ENCODE peak calls at places on chromosomes 12 and 14, in six cellular contexts. K is PC-9, Z is heart left ventricle, H is adrenal gland, Y is hepatocyte, R is thoracic aorta. B is an unnamed sample.
A peak's percentile ranks its signal among the peaks of the same experiment; 100 is the strongest.

GRCh38 chr12:119681139-119681538 is 13.2 kb downstream of the PRKAB1 start:
- DNase-seq in K (no peak), R (no peak), H (no peak), Y (peak; percentile 41), Z (no peak), B (no peak)

GRCh38 chr12:93673084-93673483 is 4.1 kb upstream of the CRADD start:
- DNase-seq in R (no peak), Z (no peak), H (no peak), Y (no peak), K (no peak), B (no peak)

GRCh38 chr12:45518516-45519235 is 210.8 kb upstream of the ARID2 start:
- DNase-seq in R (no peak), K (no peak), Z (no peak), Y (no peak), H (no peak), B (no peak)

GRCh38 chr14:59570122-59570521 is 6.5 kb downstream of the CCDC175 start:
- DNase-seq in R (no peak), Y (peak; percentile 19), K (no peak), H (no peak), Z (no peak), B (no peak)

GRCh38 chr14:73489481-73490175 is 1.1 kb upstream of the RIOX1 start:
- DNase-seq in H (no peak), Y (no peak), K (no peak), R (no peak), Z (no peak), B (no peak)

GRCh38 chr12:31020385-31021166 is 53.1 kb upstream of the DDX11 start:
- DNase-seq in Z (no peak), R (no peak), H (no peak), Y (no peak), K (no peak), B (no peak)

GRCh38 chr12:67804168-67804567 is 155.6 kb downstream of the DYRK2 start:
- DNase-seq in K (no peak), Z (no peak), Y (no peak), H (no peak), R (no peak), B (no peak)

GRCh38 chr12:49331360-49332222 is 5.4 kb downstream of the C1QL4 start:
- DNase-seq in Z (no peak), R (no peak), Y (peak; percentile 88), K (peak; percentile 47), H (peak; percentile 84), B (peak; percentile 44)

GRCh38 chr12:49790741-49791140 is 37.5 kb downstream of the NCKAP5L start:
- DNase-seq in H (no peak), R (no peak), K (no peak), Z (no peak), Y (no peak), B (no peak)

GRCh38 chr12:2084553-2085296 is 31.9 kb downstream of the CACNA1C start:
- DNase-seq in Y (no peak), H (no peak), Z (peak; percentile 41), K (no peak), R (no peak), B (no peak)

GRCh38 chr14:76516884-76517283 is 140.9 kb downstream of the ESRRB start:
- DNase-seq in R (no peak), Y (no peak), K (no peak), Z (no peak), H (no peak), B (no peak)

GRCh38 chr12:110244829-110245228 is 36.2 kb upstream of the ATP2A2 start:
- DNase-seq in H (no peak), Z (peak; percentile 61), R (no peak), Y (no peak), K (no peak), B (no peak)

GRCh38 chr12:89636054-89636775 is 72.4 kb downstream of the ATP2B1 start:
- DNase-seq in H (no peak), Y (no peak), R (no peak), Z (no peak), K (no peak), B (no peak)

DNA sequence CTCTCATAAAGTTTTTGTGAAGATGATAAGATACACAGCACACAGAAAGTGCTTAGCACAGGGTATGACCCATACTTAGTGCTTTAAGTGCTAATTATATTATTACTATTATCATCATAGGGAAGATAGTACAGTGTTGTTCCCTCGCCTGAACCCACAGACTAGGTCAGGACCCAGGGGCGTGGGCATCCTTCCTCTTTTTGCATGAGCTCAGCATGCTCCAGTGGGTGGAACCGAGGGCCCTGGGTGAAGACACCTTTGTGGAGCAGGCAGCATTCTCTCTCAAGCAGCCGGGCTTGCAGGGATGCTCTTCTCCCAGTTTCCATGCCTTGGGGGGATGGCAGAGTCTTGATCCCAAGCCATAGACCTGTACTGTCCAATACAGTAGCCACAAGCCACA is 34.8 kb downstream of the CRACR2A start:
- DNase-seq in R (no peak), H (no peak), K (no peak), Z (no peak), Y (no peak), B (no peak)
- H3K4me3 ChIP-seq in R (no peak overlapping the region), H (no peak overlapping the region), K (no peak overlapping the region), Z (no peak overlapping the region), Y (no peak overlapping the region), B (no peak overlapping the region)

GRCh38 chr12:124550123-124551089 is 17.0 kb downstream of the NCOR2 start:
- DNase-seq in H (no peak), Z (no peak), K (no peak), R (no peak), Y (no peak), B (no peak)
- H3K4me1 ChIP-seq in H (peaks cover 53% of the 10 kb centered on the region), Z (peaks cover 57% of the 10 kb centered on the region), K (peaks cover 31% of the 10 kb centered on the region), R (peaks cover 79% of the 10 kb centered on the region), Y (peaks cover 50% of the 10 kb centered on the region), B (peaks cover 15% of the 10 kb centered on the region)

DNA sequence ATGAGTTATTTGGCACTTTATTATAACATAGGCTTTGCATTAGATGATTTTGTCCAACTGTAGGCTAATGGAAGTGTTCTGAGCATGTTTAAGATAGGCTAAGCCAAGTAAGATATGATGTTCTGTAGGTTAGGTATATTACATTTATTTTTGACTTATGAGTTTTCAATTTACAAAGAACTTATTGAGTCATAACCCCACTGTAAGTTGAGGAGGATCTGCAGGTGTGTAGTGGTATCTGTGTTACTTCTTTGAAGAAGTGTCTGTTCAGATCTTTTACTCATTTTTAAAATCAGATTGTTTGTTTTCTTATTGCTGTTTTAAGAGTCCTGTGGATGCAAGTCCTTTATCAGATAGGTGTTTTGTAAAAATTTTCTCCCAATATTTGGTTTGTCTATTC is 329.2 kb downstream of the RAD51B start:
- DNase-seq in Y (no peak), R (no peak), K (no peak), Z (no peak), H (no peak), B (no peak)
- H3K9me3 ChIP-seq in Y (no peaks in the 10 kb centered on the region), R (no peaks in the 10 kb centered on the region), K (peaks cover 33% of the 10 kb centered on the region), Z (no peaks in the 10 kb centered on the region), H (no peaks in the 10 kb centered on the region), B (no peaks in the 10 kb centered on the region)

GRCh38 chr14:102774391-102775153 is 2.7 kb upstream of the TRAF3 start:
- DNase-seq in H (peak; percentile 70), Z (peak; percentile 35), Y (peak; percentile 84), R (no peak), K (peak; percentile 67), B (peak; percentile 74)

GRCh38 chr14:102778616-102779351 is 1.5 kb downstream of the TRAF3 start:
- DNase-seq in H (no peak), Y (no peak), K (no peak), Z (no peak), R (no peak), B (no peak)

GRCh38 chr14:102777711-102778615 is 714 bp downstream of the TRAF3 start:
- DNase-seq in Y (peak; percentile 37), H (no peak), K (peak; percentile 46), R (no peak), Z (peak; percentile 9), B (no peak)

GRCh38 chr14:102776761-102777710 is at the start of gene TRAF3:
- DNase-seq in Z (peak; percentile 72), K (peak; percentile 67), R (no peak), H (peak; percentile 53), Y (peak; percentile 88), B (peak; percentile 62)

DNA sequence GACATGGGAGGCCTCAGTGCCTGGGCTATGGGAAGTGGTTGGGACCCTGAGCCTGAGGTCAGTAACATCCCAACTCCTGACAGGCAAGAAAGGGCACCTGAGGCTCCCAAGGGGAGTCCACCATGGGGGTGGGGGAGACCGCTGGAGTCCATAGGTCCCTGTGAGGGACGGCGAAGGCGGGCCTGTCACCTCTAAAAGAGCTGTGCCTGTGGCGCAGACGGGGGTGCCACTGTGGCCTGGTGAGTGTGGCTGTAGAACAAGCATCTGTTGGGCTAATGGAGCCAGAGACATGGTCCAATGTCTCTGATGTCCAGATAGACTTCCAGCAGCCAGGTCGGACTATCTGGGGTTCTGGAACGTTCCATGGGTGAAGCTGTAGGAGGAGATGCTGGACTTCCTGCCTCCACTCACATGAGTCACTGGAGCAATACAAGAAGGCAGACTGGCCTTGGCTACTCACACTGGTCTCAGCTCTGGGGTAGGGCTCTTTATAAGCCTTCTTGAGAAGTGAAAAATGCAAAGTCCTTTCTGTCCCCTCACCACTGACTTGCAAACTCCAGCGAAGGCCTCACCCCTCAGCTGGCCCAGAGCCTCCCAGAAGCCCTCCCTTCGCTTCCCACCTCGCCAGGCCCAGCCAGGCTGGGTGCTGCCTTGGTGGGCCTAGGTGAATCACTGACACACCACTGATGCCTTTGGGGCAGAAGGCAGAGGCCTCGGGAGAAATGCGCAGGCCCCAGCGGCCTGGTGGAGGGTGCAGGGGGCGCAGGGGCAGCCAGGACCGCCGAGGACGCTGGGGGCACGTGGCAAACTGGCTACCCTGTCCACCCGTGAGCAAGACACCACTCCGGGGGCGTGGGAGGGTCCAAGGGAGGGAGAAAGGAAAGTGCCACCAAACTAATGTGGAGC is 1.1 kb upstream of the TRAF3 start:
- DNase-seq in Z (no peak), Y (peak; percentile 72), R (no peak), K (peak; percentile 31), H (peak; percentile 47), B (no peak)
- H3K4me3 ChIP-seq in Z (no peak overlapping the region), Y (no peak overlapping the region), R (peak overlapping the region; percentile 63), K (no peak overlapping the region), H (no peak overlapping the region), B (peak overlapping the region; percentile 10)

GRCh38 chr12:128817115-128818015 is 6.4 kb downstream of the SLC15A4 start:
- DNase-seq in R (no peak), Y (peak; percentile 40), H (peak; percentile 86), Z (peak; percentile 69), K (no peak), B (no peak)
- H3K4me1 ChIP-seq in R (peaks cover 100% of the 10 kb centered on the region), Y (peaks cover 23% of the 10 kb centered on the region), H (peaks cover 12% of the 10 kb centered on the region), Z (peaks cover 40% of the 10 kb centered on the region), K (no peaks in the 10 kb centered on the region), B (no peaks in the 10 kb centered on the region)

GRCh38 chr14:36659010-36659821 is 2.4 kb upstream of the PAX9 start:
- DNase-seq in Y (no peak), K (no peak), H (no peak), R (no peak), Z (no peak), B (no peak)

GRCh38 chr14:36658091-36659009 is 3.3 kb upstream of the PAX9 start:
- DNase-seq in Y (peak; percentile 12), Z (no peak), K (no peak), R (no peak), H (no peak), B (no peak)

GRCh38 chr14:36656769-36657408 is 4.8 kb upstream of the PAX9 start:
- DNase-seq in H (no peak), Z (no peak), K (no peak), Y (no peak), R (no peak), B (no peak)

GRCh38 chr14:36655963-36656768 is 5.5 kb upstream of the PAX9 start:
- DNase-seq in K (no peak), R (no peak), Y (peak; percentile 37), Z (no peak), H (no peak), B (peak; percentile 59)

GRCh38 chr14:36657409-36658090 is 4.1 kb upstream of the PAX9 start:
- DNase-seq in K (no peak), H (no peak), R (no peak), Y (peak; percentile 24), Z (no peak), B (no peak)
- H3K9me3 ChIP-seq in K (no peaks in the 10 kb centered on the region), H (no peaks in the 10 kb centered on the region), R (no peaks in the 10 kb centered on the region), Y (no peaks in the 10 kb centered on the region), Z (no peaks in the 10 kb centered on the region), B (no peaks in the 10 kb centered on the region)

B was measured in HAP-1.